ENCODE peak calls at places on chromosomes 11 and 22, in four cellular contexts. J is activated naive CD8-positive, alpha-beta T cell treated with anti-CD3 and anti-CD28 coated beads, Interleukin-2, amount 50 U/mL, for 24 hours; U is pancreas; D is activated CD8-positive, alpha-beta T cell treated with anti-CD3 and anti-CD28 coated beads, Interleukin-2, amount 10 ng/mL, durations not matched to agents 7 days and 5 days. R is an unnamed sample.

GRCh38 chr11:95243658-95244057 is 12.7 kb upstream of the SESN3 start:
- ATAC-seq in J (no peak), U (no peak), D (no peak), R (no peak)

GRCh38 chr11:134512791-134513538 is 100.9 kb upstream of the B3GAT1 start:
- ATAC-seq in J (no peak), U (no peak), D (no peak), R (no peak)

GRCh38 chr11:35237860-35238715 is 99.1 kb downstream of the CD44 start:
- ATAC-seq in J (no peak), U (no peak), D (no peak), R (peak; percentile 28)

GRCh38 chr11:19978668-19979518 is 181.4 kb downstream of the DBX1 start:
- ATAC-seq in J (peak; percentile 85), U (peak; percentile 59), D (no peak), R (peak; percentile 84)

GRCh38 chr11:74953448-74953847 is 4.4 kb downstream of the SPCS2 start:
- ATAC-seq in J (no peak), U (no peak), D (no peak), R (no peak)

GRCh38 chr11:609355-609811 is 6.4 kb downstream of the IRF7 start:
- ATAC-seq in J (no peak), U (no peak), D (no peak), R (no peak)

GRCh38 chr22:33922268-33922667 is 2.0 kb upstream of the LARGE1 start:
- ATAC-seq in J (no peak), U (peak; percentile 12), D (no peak), R (no peak)

GRCh38 chr22:27719535-27720227 is 81.9 kb downstream of the MN1 start:
- ATAC-seq in J (no peak), U (peak; percentile 22), D (no peak), R (no peak)

GRCh38 chr11:46410021-46410420 is 18.4 kb upstream of the CHRM4 start:
- ATAC-seq in J (no peak), U (no peak), D (no peak), R (no peak)

GRCh38 chr22:26651840-26652239 is 5.5 kb upstream of the MIAT start:
- ATAC-seq in J (no peak), U (no peak), D (no peak), R (no peak)

GRCh38 chr11:32411937-32412615 is 23.3 kb downstream of the WT1 start:
- ATAC-seq in J (no peak), U (no peak), D (no peak), R (no peak)

GRCh38 chr11:78651136-78651775 is 76.6 kb upstream of the NARS2 start:
- ATAC-seq in J (no peak), U (no peak), D (no peak), R (no peak)

GRCh38 chr11:105609341-105609781 is 512 bp upstream of the GRIA4 start:
- ATAC-seq in J (peak; percentile 53), U (peak; percentile 83), D (peak; percentile 49), R (peak; percentile 55)

GRCh38 chr11:19511066-19511412 is 201.6 kb upstream of the NAV2 start:
- ATAC-seq in J (no peak), U (no peak), D (no peak), R (no peak)

GRCh38 chr22:22682807-22683667 is 38.6 kb downstream of the GGTLC2 start:
- ATAC-seq in J (no peak), U (no peak), D (no peak), R (no peak)

GRCh38 chr11:116797816-116798215 is 6.1 kb upstream of the APOA5 start:
- ATAC-seq in J (no peak), U (peak; percentile 61), D (no peak), R (no peak)

GRCh38 chr11:1734571-1735081 is 15.8 kb downstream of the IFITM10 start:
- ATAC-seq in J (no peak), U (no peak), D (no peak), R (no peak)

GRCh38 chr22:31728857-31729256 is 21.1 kb downstream of the PRR14L start:
- ATAC-seq in J (no peak), U (no peak), D (no peak), R (no peak)

GRCh38 chr11:118672865-118673264 is 6.6 kb downstream of the TREH start:
- ATAC-seq in J (no peak), U (no peak), D (no peak), R (no peak)

GRCh38 chr22:45317551-45318167 is 7.9 kb downstream of the FAM118A start:
- ATAC-seq in J (no peak), U (peak; percentile 10), D (peak; percentile 27), R (no peak)

GRCh38 chr11:65426839-65427690 is 4.5 kb downstream of the NEAT1 start:
- ATAC-seq in J (no peak), U (peak; percentile 5), D (peak; percentile 4), R (peak; percentile 5)

GRCh38 chr11:46554205-46555162 is 39.3 kb downstream of the AMBRA1 start:
- ATAC-seq in J (no peak), U (peak; percentile 93), D (no peak), R (peak; percentile 25)

GRCh38 chr11:3164138-3164539 is 971 bp downstream of the OSBPL5 start:
- ATAC-seq in J (no peak), U (no peak), D (no peak), R (no peak)

GRCh38 chr11:66082936-66083698 is 13.0 kb downstream of the PACS1 start:
- ATAC-seq in J (no peak), U (peak; percentile 54), D (no peak), R (no peak)